ENCODE peak calls at places on chromosome 17, in six cellular contexts. W, T, N, C, B and U are unnamed samples.

GRCh38 chr17:21381076-21381706 is 5.0 kb downstream of the KCNJ12 start:
- DNase-seq in W (no peak), T (no peak), N (no peak), C (no peak), B (no peak), U (no peak)

GRCh38 chr17:31581491-31581890 is 190.0 kb downstream of the RAB11FIP4 start:
- DNase-seq in W (peak), T (no peak), N (no peak), C (no peak), B (no peak), U (peak)

GRCh38 chr17:43757171-43757660 is 1.4 kb downstream of the SOST start:
- DNase-seq in W (no peak), T (no peak), N (no peak), C (no peak), B (no peak), U (no peak)

GRCh38 chr17:42563543-42563942 is 1.6 kb downstream of the COASY start:
- DNase-seq in W (no peak), T (no peak), N (no peak), C (no peak), B (no peak), U (no peak)

GRCh38 chr17:75778861-75779249 is 5.8 kb upstream of the UNK start:
- DNase-seq in W (no peak), T (no peak), N (no peak), C (no peak), B (no peak), U (no peak)

GRCh38 chr17:76816590-76817135 is 51.5 kb upstream of the MGAT5B start:
- DNase-seq in W (peak), T (no peak), N (peak), C (peak), B (peak), U (no peak)

GRCh38 chr17:34299017-34299416 is 13.5 kb downstream of the CCL11 start:
- DNase-seq in W (no peak), T (no peak), N (no peak), C (no peak), B (no peak), U (no peak)

GRCh38 chr17:67390006-67390645 is 13.0 kb downstream of the PITPNC1 start:
- DNase-seq in W (no peak), T (no peak), N (no peak), C (no peak), B (no peak), U (no peak)

GRCh38 chr17:74271902-74272563 is 2.0 kb upstream of the DNAI2 start:
- DNase-seq in W (no peak), T (no peak), N (no peak), C (no peak), B (no peak), U (no peak)

GRCh38 chr17:14118951-14119350 is 49.6 kb downstream of the COX10 start:
- DNase-seq in W (no peak), T (no peak), N (no peak), C (no peak), B (no peak), U (no peak)

GRCh38 chr17:33125552-33125950 is 133.9 kb downstream of the SPACA3 start:
- DNase-seq in W (no peak), T (no peak), N (no peak), C (no peak), B (no peak), U (no peak)

GRCh38 chr17:48068491-48068961 is 20.4 kb downstream of the NFE2L1 start:
- DNase-seq in W (no peak), T (no peak), N (no peak), C (no peak), B (no peak), U (no peak)

GRCh38 chr17:79609616-79610150 is 1.2 kb downstream of the RBFOX3 start:
- DNase-seq in W (no peak), T (no peak), N (no peak), C (no peak), B (no peak), U (no peak)

GRCh38 chr17:59381716-59382570 is 50.5 kb downstream of the YPEL2 start:
- DNase-seq in W (no peak), T (peak), N (no peak), C (no peak), B (no peak), U (peak)

GRCh38 chr17:68054296-68054900 is 18.9 kb downstream of the KPNA2 start:
- DNase-seq in W (peak), T (no peak), N (peak), C (peak), B (no peak), U (no peak)

DNA sequence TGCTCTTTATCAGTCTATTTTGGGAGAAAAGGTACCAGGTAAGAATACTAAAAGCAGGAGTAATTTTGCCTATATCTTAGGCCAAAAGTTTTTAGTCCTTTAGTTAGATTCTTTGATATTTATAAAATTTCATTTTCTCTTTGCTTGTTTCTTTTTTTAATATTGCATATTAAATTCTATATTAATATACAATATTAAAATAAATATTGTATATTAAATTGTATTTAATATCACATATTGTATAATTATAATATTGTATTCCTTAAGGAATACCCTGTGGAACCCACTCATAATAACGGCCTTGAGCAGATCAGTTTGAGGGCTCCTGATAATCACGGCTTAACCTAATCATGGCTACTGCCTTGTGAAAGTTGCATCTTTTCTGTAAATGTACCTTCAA is 1.9 kb downstream of the CEP95 start:
- DNase-seq in W (no peak), T (no peak), N (no peak), C (no peak), B (no peak), U (no peak)
- H3K4me3 ChIP-seq in W (peak), T (peak), N (peak), C (peak), B (peak), U (peak)

DNA sequence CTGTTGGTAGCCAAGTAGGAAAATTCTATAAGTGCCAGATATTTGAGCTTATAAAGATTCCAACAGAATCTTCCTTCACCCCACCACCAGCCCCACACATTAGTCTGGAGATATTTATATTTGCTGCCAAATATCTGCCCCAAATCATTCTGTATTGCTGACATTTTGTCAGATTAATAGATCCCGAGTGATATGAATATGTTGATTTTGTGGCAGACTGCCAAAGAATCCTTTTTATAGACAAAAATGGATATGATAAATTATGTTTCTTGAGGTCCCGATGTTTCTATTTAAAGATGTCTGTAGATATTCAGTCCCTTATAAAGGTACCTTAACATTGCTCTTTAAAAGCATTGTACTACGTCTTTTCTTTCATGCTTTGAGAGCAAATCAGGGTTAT is 162.2 kb upstream of the KCNJ16 start:
- DNase-seq in W (no peak), T (no peak), N (no peak), C (no peak), B (no peak), U (no peak)
- H3K4me3 ChIP-seq in W (peak), T (no peak), N (no peak), C (peak), B (no peak), U (peak)

GRCh38 chr17:40319651-40320550 is 10.9 kb downstream of the RARA start:
- DNase-seq in W (no peak), T (peak), N (no peak), C (no peak), B (no peak), U (peak)

GRCh38 chr17:40320771-40321501 is 12.0 kb downstream of the RARA start:
- DNase-seq in W (no peak), T (peak), N (no peak), C (no peak), B (no peak), U (peak)

GRCh38 chr17:40322417-40323315 is 13.7 kb downstream of the RARA start:
- DNase-seq in W (peak), T (peak), N (no peak), C (no peak), B (no peak), U (peak)

GRCh38 chr17:40323317-40323716 is 14.3 kb downstream of the RARA start:
- DNase-seq in W (no peak), T (no peak), N (no peak), C (no peak), B (no peak), U (no peak)

DNA sequence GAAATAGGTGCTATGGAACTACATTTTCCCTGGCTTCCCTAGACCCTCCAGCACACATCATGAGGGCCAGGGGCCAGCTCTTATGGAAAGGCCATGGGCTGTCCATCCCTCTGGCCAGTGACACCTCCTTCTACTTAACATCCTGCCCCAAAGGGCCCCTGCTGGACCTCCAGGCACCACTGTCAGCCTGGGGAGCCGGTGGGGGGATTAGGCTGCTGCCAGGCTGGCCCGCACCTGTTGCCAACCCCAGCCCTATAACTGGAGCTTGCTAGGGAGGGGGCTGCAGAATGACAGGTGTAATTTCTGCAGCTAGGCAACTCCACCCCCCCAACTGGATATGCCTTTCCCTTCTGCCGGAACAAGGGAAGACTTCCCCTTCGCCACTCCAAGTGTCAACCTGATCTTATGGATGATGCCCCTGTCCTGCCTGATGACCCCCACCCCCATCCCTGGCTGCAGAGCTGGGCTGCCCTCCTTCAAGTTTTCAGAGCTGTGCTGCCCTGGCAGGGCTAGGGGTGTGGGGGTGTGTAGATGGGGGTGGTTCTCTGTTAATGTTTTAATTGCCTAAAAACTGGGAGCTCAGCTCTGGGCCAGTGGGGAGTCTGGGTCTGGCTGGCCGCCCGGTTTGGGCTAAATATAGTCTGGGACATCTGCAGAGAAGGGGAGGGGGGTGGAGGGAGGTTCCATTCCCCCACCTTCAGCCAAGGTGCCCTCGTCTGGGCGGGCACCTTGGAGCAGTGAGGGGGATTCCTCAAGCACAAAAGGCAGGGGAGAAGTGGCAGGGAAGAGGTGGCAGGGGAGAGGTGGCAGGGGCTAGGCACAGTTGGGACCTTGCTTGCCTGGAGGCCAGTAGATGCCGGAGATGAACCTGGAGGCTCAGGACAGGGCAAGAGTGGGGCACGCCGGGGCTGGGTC is 12.8 kb downstream of the RARA start:
- DNase-seq in W (no peak), T (peak), N (no peak), C (no peak), B (no peak), U (peak)
- H3K4me3 ChIP-seq in W (peak), T (peak), N (peak), C (peak), B (peak), U (peak)

DNA sequence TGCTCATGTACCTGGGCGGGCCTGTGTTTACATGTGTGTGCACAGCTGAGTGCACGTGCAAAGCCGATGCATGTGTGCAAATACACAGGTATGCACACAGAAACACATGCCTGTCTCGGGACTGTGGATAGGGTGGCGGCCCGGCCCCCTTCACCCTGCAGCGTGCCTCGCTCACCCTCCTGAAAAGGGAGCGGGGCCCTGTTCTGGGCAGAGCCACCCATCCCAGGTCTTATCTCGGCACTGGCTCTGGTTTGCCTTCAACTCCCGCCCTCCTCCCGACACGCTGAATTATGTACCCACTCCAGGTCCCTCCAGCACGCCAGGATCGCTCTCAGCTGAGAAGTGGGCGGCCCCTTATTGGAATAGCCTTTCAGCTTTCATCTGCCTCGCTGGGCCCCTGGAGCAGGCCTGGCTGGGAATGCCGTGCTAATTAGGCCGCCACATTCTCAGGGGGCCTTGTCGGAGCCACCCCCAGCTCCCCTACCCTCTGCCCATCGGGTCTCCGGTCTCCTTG is 77.8 kb downstream of the RTN4RL1 start:
- DNase-seq in W (no peak), T (no peak), N (no peak), C (no peak), B (no peak), U (no peak)
- H3K4me3 ChIP-seq in W (no peak), T (no peak), N (no peak), C (no peak), B (no peak), U (no peak)